ENCODE peak calls at places on chromosome 1, in six cellular contexts. N is HT1080; A is right lobe of liver; W is stimulated activated CD4-positive, alpha-beta T cell treated with anti-CD3 and anti-CD28 coated beads, Interleukin-12 subunit alpha, Interleukin-12 subunit beta, amount 100 ng/mL, for 4 hours; H is Caco-2; X is D341Med. F is an unnamed sample.
A peak's percentile ranks its signal among the peaks of the same experiment; 100 is the strongest.

GRCh38 chr1:30489737-30490389 is 233.5 kb downstream of the MATN1 start:
- DNase-seq in A (no peak), N (no peak), W (no peak), H (no peak), X (no peak), F (no peak)

GRCh38 chr1:224213438-224214119 is 30.5 kb downstream of the DEGS1 start:
- DNase-seq in W (no peak), H (peak; percentile 91), X (no peak), A (no peak), N (no peak), F (no peak)

GRCh38 chr1:8018492-8019228 is 7.4 kb downstream of the ERRFI1 start:
- DNase-seq in H (no peak), X (no peak), W (no peak), A (no peak), N (peak; percentile 52), F (peak; percentile 75)

GRCh38 chr1:87983841-87984240 is 655.2 kb downstream of the LMO4 start:
- DNase-seq in N (no peak), H (no peak), A (no peak), X (no peak), W (no peak), F (no peak)

GRCh38 chr1:153277852-153278251 is 18.4 kb downstream of the LORICRIN start:
- DNase-seq in W (peak; percentile 46), N (no peak), X (no peak), A (no peak), H (peak; percentile 66), F (no peak)

GRCh38 chr1:68104155-68104554 is 53.7 kb upstream of the DIRAS3 start:
- DNase-seq in W (no peak), A (no peak), N (peak; percentile 81), H (no peak), X (no peak), F (peak; percentile 63)

GRCh38 chr1:25712299-25712970 is 87.6 kb upstream of the SELENON start:
- DNase-seq in A (no peak), H (no peak), N (no peak), X (no peak), W (no peak), F (no peak)

GRCh38 chr1:245153645-245154428 is 948 bp upstream of the KIF26B start:
- DNase-seq in X (peak; percentile 68), H (no peak), N (peak; percentile 34), W (peak; percentile 15), A (peak; percentile 60), F (peak; percentile 39)

GRCh38 chr1:52678961-52679897 is 18.9 kb downstream of the COA7 start:
- DNase-seq in N (no peak), A (peak; percentile 23), W (no peak), X (no peak), H (no peak), F (no peak)

GRCh38 chr1:8821084-8821483 is 3.6 kb upstream of the RERE start:
- DNase-seq in W (no peak), X (no peak), N (peak; percentile 21), H (no peak), A (no peak), F (no peak)

F was measured in M059J.